ENCODE peak calls at places on chromosomes 6 and 20, in nine cellular contexts. One of them, this sample, is unnamed.

GRCh38 chr6:168903638-168904345 is 349.9 kb downstream of the THBS2 start:
- DNase-seq in lung: no peak
- DNase-seq in transverse colon: no peak
- DNase-seq in heart left ventricle: no peak
- DNase-seq in pancreas: no peak
- DNase-seq in psoas muscle: no peak
- DNase-seq in GM23338: no peak
- DNase-seq in lower leg skin: peak
- DNase-seq in adipocyte: no peak
- DNase-seq in this sample: no peak

GRCh38 chr20:33415948-33416347 is 14.6 kb upstream of the CDK5RAP1 start:
- DNase-seq in lung: no peak
- DNase-seq in GM23338: peak
- DNase-seq in psoas muscle: peak
- DNase-seq in heart left ventricle: peak
- DNase-seq in lower leg skin: no peak
- DNase-seq in transverse colon: no peak
- DNase-seq in adipocyte: peak
- DNase-seq in pancreas: no peak
- DNase-seq in this sample: no peak

GRCh38 chr6:157045831-157046454 is 268.8 kb downstream of the ARID1B start:
- DNase-seq in heart left ventricle: no peak
- DNase-seq in adipocyte: peak
- DNase-seq in psoas muscle: no peak
- DNase-seq in GM23338: peak
- DNase-seq in lung: no peak
- DNase-seq in pancreas: no peak
- DNase-seq in transverse colon: no peak
- DNase-seq in lower leg skin: no peak
- DNase-seq in this sample: no peak

GRCh38 chr6:125354649-125355048 is 52.9 kb upstream of the HDDC2 start:
- DNase-seq in pancreas: no peak
- DNase-seq in heart left ventricle: no peak
- DNase-seq in lower leg skin: no peak
- DNase-seq in psoas muscle: no peak
- DNase-seq in GM23338: no peak
- DNase-seq in adipocyte: no peak
- DNase-seq in transverse colon: no peak
- DNase-seq in lung: no peak
- DNase-seq in this sample: no peak

GRCh38 chr20:11716239-11716944 is 201.3 kb upstream of the BTBD3 start:
- DNase-seq in pancreas: no peak
- DNase-seq in GM23338: peak
- DNase-seq in psoas muscle: no peak
- DNase-seq in heart left ventricle: no peak
- DNase-seq in transverse colon: no peak
- DNase-seq in lung: no peak
- DNase-seq in adipocyte: peak
- DNase-seq in lower leg skin: no peak
- DNase-seq in this sample: peak

GRCh38 chr6:109455161-109455501 is 441 bp downstream of the MICAL1 start:
- DNase-seq in GM23338: peak
- DNase-seq in heart left ventricle: no peak
- DNase-seq in transverse colon: peak
- DNase-seq in lung: no peak
- DNase-seq in pancreas: no peak
- DNase-seq in lower leg skin: peak
- DNase-seq in psoas muscle: no peak
- DNase-seq in adipocyte: peak
- DNase-seq in this sample: no peak

GRCh38 chr20:50308513-50309279 is 118.1 kb downstream of the CEBPB start:
- DNase-seq in pancreas: peak
- DNase-seq in transverse colon: peak
- DNase-seq in psoas muscle: peak
- DNase-seq in lower leg skin: peak
- DNase-seq in lung: peak
- DNase-seq in adipocyte: peak
- DNase-seq in GM23338: peak
- DNase-seq in heart left ventricle: peak
- DNase-seq in this sample: peak

GRCh38 chr6:101539510-101540245 is 146.2 kb downstream of the GRIK2 start:
- DNase-seq in adipocyte: peak
- DNase-seq in GM23338: no peak
- DNase-seq in lower leg skin: no peak
- DNase-seq in psoas muscle: no peak
- DNase-seq in transverse colon: no peak
- DNase-seq in heart left ventricle: no peak
- DNase-seq in lung: no peak
- DNase-seq in pancreas: no peak
- DNase-seq in this sample: peak

GRCh38 chr6:15496345-15497131 is 166.3 kb downstream of the DTNBP1 start:
- DNase-seq in adipocyte: no peak
- DNase-seq in transverse colon: peak
- DNase-seq in GM23338: no peak
- DNase-seq in psoas muscle: no peak
- DNase-seq in lung: no peak
- DNase-seq in heart left ventricle: peak
- DNase-seq in pancreas: no peak
- DNase-seq in lower leg skin: no peak
- DNase-seq in this sample: no peak

GRCh38 chr6:30615958-30616810 is 859 bp downstream of the PPP1R10 start:
- DNase-seq in pancreas: no peak
- DNase-seq in lung: no peak
- DNase-seq in psoas muscle: no peak
- DNase-seq in transverse colon: no peak
- DNase-seq in lower leg skin: no peak
- DNase-seq in adipocyte: peak
- DNase-seq in GM23338: peak
- DNase-seq in heart left ventricle: no peak
- DNase-seq in this sample: no peak

GRCh38 chr6:129936329-129937165 is 75.4 kb upstream of the TMEM244 start:
- DNase-seq in psoas muscle: no peak
- DNase-seq in heart left ventricle: peak
- DNase-seq in adipocyte: peak
- DNase-seq in lower leg skin: no peak
- DNase-seq in pancreas: no peak
- DNase-seq in lung: no peak
- DNase-seq in transverse colon: peak
- DNase-seq in GM23338: peak
- DNase-seq in this sample: no peak

GRCh38 chr6:132147530-132148011 is 196.4 kb upstream of the CCN2 start:
- DNase-seq in psoas muscle: no peak
- DNase-seq in lower leg skin: no peak
- DNase-seq in pancreas: no peak
- DNase-seq in adipocyte: peak
- DNase-seq in heart left ventricle: peak
- DNase-seq in lung: no peak
- DNase-seq in transverse colon: no peak
- DNase-seq in GM23338: peak
- DNase-seq in this sample: peak

GRCh38 chr6:132153221-132153896 is 202.2 kb upstream of the CCN2 start:
- DNase-seq in heart left ventricle: no peak
- DNase-seq in psoas muscle: no peak
- DNase-seq in lung: no peak
- DNase-seq in transverse colon: no peak
- DNase-seq in pancreas: no peak
- DNase-seq in lower leg skin: no peak
- DNase-seq in adipocyte: peak
- DNase-seq in GM23338: no peak
- DNase-seq in this sample: peak
- H3K4me3 ChIP-seq in heart left ventricle: no peak
- H3K4me3 ChIP-seq in psoas muscle: no peak
- H3K4me3 ChIP-seq in lung: no peak
- H3K4me3 ChIP-seq in transverse colon: no peak
- H3K4me3 ChIP-seq in pancreas: no peak
- H3K4me3 ChIP-seq in lower leg skin: no peak
- H3K4me3 ChIP-seq in adipocyte: peak
- H3K4me3 ChIP-seq in GM23338: no peak
- H3K4me3 ChIP-seq in this sample: peak

GRCh38 chr6:136411028-136411329 is 121.3 kb upstream of the BCLAF1 start:
- DNase-seq in lower leg skin: no peak
- DNase-seq in pancreas: no peak
- DNase-seq in transverse colon: no peak
- DNase-seq in GM23338: no peak
- DNase-seq in adipocyte: no peak
- DNase-seq in lung: no peak
- DNase-seq in heart left ventricle: no peak
- DNase-seq in psoas muscle: no peak
- DNase-seq in this sample: no peak

GRCh38 chr6:136410201-136411027 is 120.8 kb upstream of the BCLAF1 start:
- DNase-seq in psoas muscle: no peak
- DNase-seq in pancreas: no peak
- DNase-seq in transverse colon: no peak
- DNase-seq in adipocyte: peak
- DNase-seq in GM23338: no peak
- DNase-seq in lower leg skin: no peak
- DNase-seq in lung: no peak
- DNase-seq in heart left ventricle: no peak
- DNase-seq in this sample: no peak

GRCh38 chr6:136405410-136406029 is 115.9 kb upstream of the BCLAF1 start:
- DNase-seq in heart left ventricle: no peak
- DNase-seq in adipocyte: no peak
- DNase-seq in pancreas: no peak
- DNase-seq in GM23338: no peak
- DNase-seq in psoas muscle: no peak
- DNase-seq in transverse colon: peak
- DNase-seq in lower leg skin: no peak
- DNase-seq in lung: peak
- DNase-seq in this sample: no peak

GRCh38 chr6:136409598-136409997 is 120.0 kb upstream of the BCLAF1 start:
- DNase-seq in transverse colon: no peak
- DNase-seq in adipocyte: no peak
- DNase-seq in lower leg skin: no peak
- DNase-seq in heart left ventricle: no peak
- DNase-seq in GM23338: no peak
- DNase-seq in pancreas: no peak
- DNase-seq in lung: no peak
- DNase-seq in psoas muscle: no peak
- DNase-seq in this sample: no peak

DNA sequence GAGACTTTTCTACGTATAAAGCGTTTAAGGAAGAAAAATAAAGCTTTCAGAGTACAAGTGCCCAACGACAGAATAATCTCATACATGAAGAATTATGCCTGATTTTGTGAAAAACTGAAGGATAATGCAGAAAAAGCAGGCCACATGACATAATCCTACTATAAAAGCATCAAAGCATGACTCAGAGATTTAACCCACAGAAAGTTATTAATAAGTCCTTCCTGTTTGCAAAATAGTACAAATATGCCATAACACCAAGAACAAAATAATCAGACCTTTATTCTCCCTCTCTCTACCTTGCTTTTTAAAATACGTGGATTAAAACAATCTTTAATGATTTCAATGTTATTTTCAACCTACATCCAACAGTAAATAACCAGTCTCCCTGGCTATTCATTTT is 118.6 kb upstream of the BCLAF1 start:
- DNase-seq in GM23338: no peak
- DNase-seq in heart left ventricle: no peak
- DNase-seq in lung: no peak
- DNase-seq in psoas muscle: no peak
- DNase-seq in pancreas: no peak
- DNase-seq in lower leg skin: no peak
- DNase-seq in adipocyte: peak
- DNase-seq in transverse colon: no peak
- DNase-seq in this sample: no peak
- H3K4me3 ChIP-seq in GM23338: no peak
- H3K4me3 ChIP-seq in heart left ventricle: no peak
- H3K4me3 ChIP-seq in lung: no peak
- H3K4me3 ChIP-seq in psoas muscle: no peak
- H3K4me3 ChIP-seq in pancreas: no peak
- H3K4me3 ChIP-seq in lower leg skin: no peak
- H3K4me3 ChIP-seq in adipocyte: no peak
- H3K4me3 ChIP-seq in transverse colon: no peak
- H3K4me3 ChIP-seq in this sample: no peak

GRCh38 chr20:54545959-54546358 is 70.6 kb downstream of the DOK5 start:
- DNase-seq in pancreas: no peak
- DNase-seq in GM23338: no peak
- DNase-seq in lower leg skin: no peak
- DNase-seq in transverse colon: no peak
- DNase-seq in adipocyte: peak
- DNase-seq in lung: no peak
- DNase-seq in heart left ventricle: no peak
- DNase-seq in psoas muscle: no peak
- DNase-seq in this sample: no peak

GRCh38 chr20:54555150-54555549 is 79.8 kb downstream of the DOK5 start:
- DNase-seq in transverse colon: no peak
- DNase-seq in heart left ventricle: no peak
- DNase-seq in lower leg skin: no peak
- DNase-seq in psoas muscle: no peak
- DNase-seq in pancreas: no peak
- DNase-seq in adipocyte: no peak
- DNase-seq in lung: no peak
- DNase-seq in GM23338: peak
- DNase-seq in this sample: no peak

GRCh38 chr20:54554006-54554405 is 78.6 kb downstream of the DOK5 start:
- DNase-seq in lower leg skin: no peak
- DNase-seq in lung: no peak
- DNase-seq in GM23338: no peak
- DNase-seq in adipocyte: no peak
- DNase-seq in pancreas: no peak
- DNase-seq in psoas muscle: no peak
- DNase-seq in heart left ventricle: no peak
- DNase-seq in transverse colon: no peak
- DNase-seq in this sample: no peak

GRCh38 chr20:54550776-54551396 is 75.5 kb downstream of the DOK5 start:
- DNase-seq in lung: no peak
- DNase-seq in heart left ventricle: no peak
- DNase-seq in pancreas: no peak
- DNase-seq in lower leg skin: no peak
- DNase-seq in GM23338: no peak
- DNase-seq in adipocyte: peak
- DNase-seq in psoas muscle: no peak
- DNase-seq in transverse colon: no peak
- DNase-seq in this sample: no peak

GRCh38 chr20:54549523-54550326 is 74.3 kb downstream of the DOK5 start:
- DNase-seq in GM23338: no peak
- DNase-seq in lower leg skin: no peak
- DNase-seq in adipocyte: peak
- DNase-seq in psoas muscle: no peak
- DNase-seq in pancreas: no peak
- DNase-seq in transverse colon: no peak
- DNase-seq in lung: no peak
- DNase-seq in heart left ventricle: no peak
- DNase-seq in this sample: no peak
- H3K4me3 ChIP-seq in GM23338: no peak
- H3K4me3 ChIP-seq in lower leg skin: no peak
- H3K4me3 ChIP-seq in adipocyte: no peak
- H3K4me3 ChIP-seq in psoas muscle: no peak
- H3K4me3 ChIP-seq in pancreas: no peak
- H3K4me3 ChIP-seq in transverse colon: no peak
- H3K4me3 ChIP-seq in lung: no peak
- H3K4me3 ChIP-seq in heart left ventricle: no peak
- H3K4me3 ChIP-seq in this sample: no peak

DNA sequence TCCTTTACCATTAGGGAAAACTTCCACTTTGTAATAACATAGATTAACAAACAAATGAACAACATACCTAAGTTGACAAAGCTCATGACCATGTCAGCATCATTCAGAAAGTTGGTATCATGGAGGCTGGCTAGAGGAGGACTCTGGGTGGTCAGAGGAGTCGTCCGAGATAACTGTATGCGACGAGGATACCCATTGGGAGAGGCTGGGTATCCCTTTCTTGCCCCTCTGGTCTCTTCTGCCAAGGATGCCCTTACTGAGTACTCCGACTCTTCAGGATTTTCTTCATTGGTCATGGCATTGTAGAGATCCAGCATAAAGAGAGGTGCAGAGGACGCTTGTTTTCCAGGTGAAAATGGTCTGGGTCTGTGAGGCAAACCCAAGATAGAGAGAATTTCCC is 1.1 kb downstream of the BMP5 start:
- DNase-seq in pancreas: no peak
- DNase-seq in GM23338: no peak
- DNase-seq in transverse colon: no peak
- DNase-seq in heart left ventricle: no peak
- DNase-seq in lung: no peak
- DNase-seq in adipocyte: no peak
- DNase-seq in lower leg skin: no peak
- DNase-seq in psoas muscle: no peak
- DNase-seq in this sample: no peak
- H3K4me3 ChIP-seq in pancreas: no peak
- H3K4me3 ChIP-seq in GM23338: no peak
- H3K4me3 ChIP-seq in transverse colon: peak
- H3K4me3 ChIP-seq in heart left ventricle: peak
- H3K4me3 ChIP-seq in lung: no peak
- H3K4me3 ChIP-seq in adipocyte: no peak
- H3K4me3 ChIP-seq in lower leg skin: no peak
- H3K4me3 ChIP-seq in psoas muscle: peak
- H3K4me3 ChIP-seq in this sample: no peak

This sample was measured in BJ.